ENCODE peak calls at places on chromosomes 7 and 10, in six cellular contexts. One of them, this sample, is unnamed.

GRCh38 chr7:143256325-143256724 is 6.9 kb upstream of the GSTK1 start:
- DNase-seq in stomach: no peak
- DNase-seq in CD4-positive, alpha-beta memory T cell: no peak
- DNase-seq in epithelial cell of prostate: no peak
- DNase-seq in PC-9: no peak
- DNase-seq in mesendoderm: no peak
- DNase-seq in this sample: no peak

GRCh38 chr7:35556532-35557471 is 138.1 kb downstream of the HERPUD2 start:
- DNase-seq in epithelial cell of prostate: no peak
- DNase-seq in PC-9: no peak
- DNase-seq in CD4-positive, alpha-beta memory T cell: no peak
- DNase-seq in mesendoderm: no peak
- DNase-seq in stomach: no peak
- DNase-seq in this sample: peak

GRCh38 chr10:87723500-87723899 is 63.8 kb downstream of the PAPSS2 start:
- DNase-seq in PC-9: no peak
- DNase-seq in stomach: no peak
- DNase-seq in CD4-positive, alpha-beta memory T cell: no peak
- DNase-seq in epithelial cell of prostate: no peak
- DNase-seq in mesendoderm: no peak
- DNase-seq in this sample: no peak

GRCh38 chr10:125038637-125039036 is 96.7 kb downstream of the ZRANB1 start:
- DNase-seq in PC-9: no peak
- DNase-seq in epithelial cell of prostate: no peak
- DNase-seq in mesendoderm: peak
- DNase-seq in stomach: peak
- DNase-seq in CD4-positive, alpha-beta memory T cell: no peak
- DNase-seq in this sample: peak

GRCh38 chr7:23938937-23939552 is 229.0 kb downstream of the STK31 start:
- DNase-seq in PC-9: peak
- DNase-seq in CD4-positive, alpha-beta memory T cell: peak
- DNase-seq in stomach: peak
- DNase-seq in epithelial cell of prostate: no peak
- DNase-seq in mesendoderm: peak
- DNase-seq in this sample: no peak

GRCh38 chr7:55191161-55191925 is 172.5 kb downstream of the EGFR start:
- DNase-seq in PC-9: no peak
- DNase-seq in mesendoderm: no peak
- DNase-seq in stomach: no peak
- DNase-seq in epithelial cell of prostate: no peak
- DNase-seq in CD4-positive, alpha-beta memory T cell: no peak
- DNase-seq in this sample: no peak

GRCh38 chr10:63699785-63700184 is 178.6 kb downstream of the REEP3 start:
- DNase-seq in epithelial cell of prostate: no peak
- DNase-seq in PC-9: no peak
- DNase-seq in mesendoderm: no peak
- DNase-seq in stomach: no peak
- DNase-seq in CD4-positive, alpha-beta memory T cell: no peak
- DNase-seq in this sample: no peak

GRCh38 chr10:44924261-44925040 is 13.3 kb downstream of the TMEM72 start:
- DNase-seq in epithelial cell of prostate: no peak
- DNase-seq in stomach: no peak
- DNase-seq in PC-9: no peak
- DNase-seq in CD4-positive, alpha-beta memory T cell: no peak
- DNase-seq in mesendoderm: no peak
- DNase-seq in this sample: peak

GRCh38 chr10:69124558-69125121 is 662 bp downstream of the VPS26A start:
- DNase-seq in stomach: peak
- DNase-seq in mesendoderm: peak
- DNase-seq in epithelial cell of prostate: no peak
- DNase-seq in PC-9: peak
- DNase-seq in CD4-positive, alpha-beta memory T cell: peak
- DNase-seq in this sample: peak

GRCh38 chr10:130792096-130792845 is 519.2 kb downstream of the TCERG1L start:
- DNase-seq in mesendoderm: no peak
- DNase-seq in CD4-positive, alpha-beta memory T cell: no peak
- DNase-seq in stomach: no peak
- DNase-seq in epithelial cell of prostate: no peak
- DNase-seq in PC-9: no peak
- DNase-seq in this sample: no peak

GRCh38 chr7:7100432-7100849 is 81.9 kb upstream of the C1GALT1 start:
- DNase-seq in epithelial cell of prostate: peak
- DNase-seq in CD4-positive, alpha-beta memory T cell: no peak
- DNase-seq in stomach: no peak
- DNase-seq in mesendoderm: peak
- DNase-seq in PC-9: no peak
- DNase-seq in this sample: no peak

GRCh38 chr7:137885623-137886022 is 38.8 kb upstream of the DGKI start:
- DNase-seq in CD4-positive, alpha-beta memory T cell: no peak
- DNase-seq in stomach: no peak
- DNase-seq in PC-9: no peak
- DNase-seq in epithelial cell of prostate: peak
- DNase-seq in mesendoderm: no peak
- DNase-seq in this sample: no peak

GRCh38 chr10:77321868-77322267 is 315.7 kb downstream of the KCNMA1 start:
- DNase-seq in stomach: no peak
- DNase-seq in PC-9: no peak
- DNase-seq in CD4-positive, alpha-beta memory T cell: no peak
- DNase-seq in epithelial cell of prostate: no peak
- DNase-seq in mesendoderm: no peak
- DNase-seq in this sample: no peak

DNA sequence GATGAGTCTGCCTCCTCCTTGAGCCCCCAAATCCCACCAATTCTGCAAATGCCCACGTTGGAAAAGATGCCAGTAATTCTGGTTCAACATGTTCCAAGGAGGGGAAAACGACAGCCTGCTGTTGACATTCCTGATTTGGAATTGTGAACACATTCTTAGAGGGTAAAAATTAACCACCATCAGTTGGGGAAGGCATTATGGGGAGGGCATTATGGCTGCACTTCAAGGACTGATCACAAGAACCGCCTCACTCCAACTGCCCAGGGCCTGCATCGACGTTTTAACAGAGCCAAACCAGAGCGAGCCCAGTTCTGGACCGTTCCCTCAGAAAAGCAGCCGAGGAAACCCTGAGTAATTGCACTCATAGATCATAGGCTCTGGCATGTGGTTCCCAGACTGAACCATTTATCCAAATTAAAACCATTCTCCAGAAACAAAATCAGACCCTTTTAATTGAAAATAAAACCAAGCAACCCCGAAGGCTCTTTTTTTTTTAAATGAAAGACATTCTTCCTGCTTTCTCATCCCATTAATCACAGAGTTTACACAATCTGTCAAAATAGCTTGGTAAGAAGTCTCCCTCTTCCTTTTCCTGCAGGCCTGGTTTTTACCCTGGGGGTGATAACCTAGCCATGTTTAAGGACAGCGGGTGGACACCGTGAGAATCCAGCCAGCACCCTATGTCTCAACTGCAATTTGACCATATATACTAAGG is 8.0 kb downstream of the TNS3 start:
- DNase-seq in epithelial cell of prostate: no peak
- DNase-seq in mesendoderm: no peak
- DNase-seq in CD4-positive, alpha-beta memory T cell: no peak
- DNase-seq in stomach: peak
- DNase-seq in PC-9: peak
- DNase-seq in this sample: no peak
- H3K27ac ChIP-seq in epithelial cell of prostate: no peak
- H3K27ac ChIP-seq in mesendoderm: no peak
- H3K27ac ChIP-seq in CD4-positive, alpha-beta memory T cell: no peak
- H3K27ac ChIP-seq in stomach: peak
- H3K27ac ChIP-seq in PC-9: peak
- H3K27ac ChIP-seq in this sample: peak

DNA sequence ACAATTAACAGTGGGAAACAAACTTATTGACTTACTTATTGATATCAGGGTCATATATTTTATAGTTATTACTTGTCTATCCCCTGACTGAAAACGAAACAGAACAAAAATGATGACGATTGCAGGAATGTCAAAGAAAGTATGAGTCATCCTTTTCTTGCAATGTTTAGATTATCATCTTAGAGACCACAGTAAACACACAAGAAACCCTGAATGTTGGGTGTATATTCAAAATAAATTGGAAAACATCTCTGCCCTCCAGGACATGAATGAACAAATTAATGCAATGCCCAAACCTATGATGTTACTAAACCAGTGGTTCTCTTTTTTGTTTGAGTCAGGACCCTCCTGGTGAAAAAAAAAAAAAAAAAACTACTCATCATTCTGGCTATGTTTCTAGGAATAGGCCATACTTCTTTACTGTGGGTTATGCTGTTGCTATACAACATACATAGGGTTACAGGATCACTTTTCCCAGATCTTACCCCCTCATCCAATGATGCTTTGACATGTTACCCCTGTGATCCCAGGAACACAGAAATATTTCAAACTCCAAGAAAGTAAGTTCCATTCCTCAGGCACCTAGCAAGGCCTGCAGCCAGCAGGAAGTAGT is 623.4 kb upstream of the IGFBP3 start:
- DNase-seq in CD4-positive, alpha-beta memory T cell: no peak
- DNase-seq in epithelial cell of prostate: no peak
- DNase-seq in stomach: no peak
- DNase-seq in mesendoderm: peak
- DNase-seq in PC-9: peak
- DNase-seq in this sample: no peak
- H3K27ac ChIP-seq in CD4-positive, alpha-beta memory T cell: no peak
- H3K27ac ChIP-seq in epithelial cell of prostate: peak
- H3K27ac ChIP-seq in stomach: no peak
- H3K27ac ChIP-seq in mesendoderm: no peak
- H3K27ac ChIP-seq in PC-9: peak
- H3K27ac ChIP-seq in this sample: no peak

GRCh38 chr7:101271021-101271420 is 26.1 kb upstream of the FIS1 start:
- DNase-seq in stomach: no peak
- DNase-seq in epithelial cell of prostate: no peak
- DNase-seq in CD4-positive, alpha-beta memory T cell: no peak
- DNase-seq in mesendoderm: no peak
- DNase-seq in PC-9: no peak
- DNase-seq in this sample: no peak
- H3K27ac ChIP-seq in stomach: no peak
- H3K27ac ChIP-seq in epithelial cell of prostate: no peak
- H3K27ac ChIP-seq in CD4-positive, alpha-beta memory T cell: no peak
- H3K27ac ChIP-seq in mesendoderm: no peak
- H3K27ac ChIP-seq in PC-9: no peak
- H3K27ac ChIP-seq in this sample: no peak

DNA sequence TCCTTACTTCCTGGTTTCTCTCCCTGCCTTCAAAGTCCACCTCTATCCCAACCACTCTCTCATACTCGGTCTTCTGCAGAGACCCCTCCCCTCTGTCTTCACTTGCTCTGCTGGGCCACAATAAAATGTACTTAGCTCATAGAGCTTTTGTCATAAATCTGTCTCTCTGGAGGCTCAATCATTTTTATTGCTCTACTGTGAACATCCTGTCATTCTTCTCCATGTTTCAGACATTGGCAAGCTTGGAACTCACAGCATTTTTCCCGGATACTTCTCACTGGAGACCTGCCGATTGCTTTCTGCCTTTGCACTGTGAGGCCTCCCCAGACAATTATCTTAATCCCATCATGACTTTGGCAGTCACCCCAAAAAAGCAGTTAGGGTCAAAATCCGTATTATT is 192.3 kb upstream of the ZMIZ1 start:
- DNase-seq in epithelial cell of prostate: no peak
- DNase-seq in PC-9: no peak
- DNase-seq in mesendoderm: no peak
- DNase-seq in CD4-positive, alpha-beta memory T cell: no peak
- DNase-seq in stomach: no peak
- DNase-seq in this sample: no peak
- H3K27ac ChIP-seq in epithelial cell of prostate: no peak
- H3K27ac ChIP-seq in PC-9: no peak
- H3K27ac ChIP-seq in mesendoderm: no peak
- H3K27ac ChIP-seq in CD4-positive, alpha-beta memory T cell: no peak
- H3K27ac ChIP-seq in stomach: no peak
- H3K27ac ChIP-seq in this sample: no peak

DNA sequence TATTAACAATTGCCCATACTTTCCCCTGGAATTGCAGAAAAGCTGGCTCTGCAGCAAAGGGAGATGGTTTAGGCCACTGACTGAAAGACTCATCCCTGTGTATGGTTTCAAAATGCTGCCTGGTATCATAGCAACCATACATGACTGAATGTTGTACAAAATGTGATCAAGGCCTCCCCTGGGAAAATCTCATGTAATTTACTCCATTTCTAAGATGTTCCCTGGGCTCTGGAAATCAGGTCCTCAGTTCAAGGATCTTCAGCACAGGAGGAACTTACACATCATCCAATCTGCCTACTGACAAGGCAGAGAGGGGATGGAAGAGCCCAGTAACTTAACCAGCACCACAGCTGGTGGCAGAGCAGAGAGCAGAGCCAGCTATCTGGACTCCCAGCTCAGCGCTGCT is 111.8 kb downstream of the JAZF1 start:
- DNase-seq in PC-9: peak
- DNase-seq in epithelial cell of prostate: no peak
- DNase-seq in mesendoderm: no peak
- DNase-seq in stomach: no peak
- DNase-seq in CD4-positive, alpha-beta memory T cell: no peak
- DNase-seq in this sample: no peak
- H3K27ac ChIP-seq in PC-9: no peak
- H3K27ac ChIP-seq in epithelial cell of prostate: no peak
- H3K27ac ChIP-seq in mesendoderm: no peak
- H3K27ac ChIP-seq in stomach: peak
- H3K27ac ChIP-seq in CD4-positive, alpha-beta memory T cell: no peak
- H3K27ac ChIP-seq in this sample: no peak

GRCh38 chr7:71186535-71186934 is 54.6 kb downstream of the GALNT17 start:
- DNase-seq in stomach: no peak
- DNase-seq in epithelial cell of prostate: no peak
- DNase-seq in mesendoderm: no peak
- DNase-seq in PC-9: no peak
- DNase-seq in CD4-positive, alpha-beta memory T cell: no peak
- DNase-seq in this sample: no peak
- H3K27ac ChIP-seq in stomach: no peak
- H3K27ac ChIP-seq in epithelial cell of prostate: no peak
- H3K27ac ChIP-seq in mesendoderm: no peak
- H3K27ac ChIP-seq in PC-9: no peak
- H3K27ac ChIP-seq in CD4-positive, alpha-beta memory T cell: no peak
- H3K27ac ChIP-seq in this sample: no peak

DNA sequence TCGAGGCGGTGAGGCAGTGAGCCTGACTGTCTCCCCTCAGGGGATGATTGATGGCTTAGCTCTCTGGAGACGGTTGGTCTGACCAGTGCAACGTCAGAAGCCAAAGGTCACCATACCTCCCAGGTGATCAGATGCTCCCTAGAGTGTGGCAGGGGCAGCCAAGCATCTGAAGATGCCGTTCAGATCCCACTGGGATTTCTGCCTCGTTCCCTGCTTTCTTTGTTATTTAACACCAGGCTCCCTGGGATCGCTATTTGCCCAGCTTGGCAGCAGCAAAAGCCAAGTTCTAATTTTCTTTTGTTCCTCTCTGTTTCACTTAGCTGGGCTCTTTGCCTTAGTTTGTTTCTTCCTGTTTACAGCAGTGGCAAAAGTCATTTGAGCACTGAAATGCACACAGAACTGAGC is 53.5 kb upstream of the SVIL start:
- DNase-seq in CD4-positive, alpha-beta memory T cell: no peak
- DNase-seq in epithelial cell of prostate: no peak
- DNase-seq in PC-9: no peak
- DNase-seq in stomach: no peak
- DNase-seq in mesendoderm: peak
- DNase-seq in this sample: no peak
- H3K27ac ChIP-seq in CD4-positive, alpha-beta memory T cell: no peak
- H3K27ac ChIP-seq in epithelial cell of prostate: peak
- H3K27ac ChIP-seq in PC-9: no peak
- H3K27ac ChIP-seq in stomach: peak
- H3K27ac ChIP-seq in mesendoderm: no peak
- H3K27ac ChIP-seq in this sample: peak